ENCODE peak calls at places on chromosomes 1 and 21, in four cellular contexts. V is K562, J is HepG2, D is WTC11. I is an unnamed sample.

GRCh38 chr1:206495493-206496046 is 11.8 kb upstream of the RASSF5 start:
- DNase-seq in V (no peak), J (no peak), D (no peak), I (no peak)

GRCh38 chr1:101235241-101235695 is 1.6 kb upstream of the S1PR1 start:
- DNase-seq in V (no peak), J (no peak), D (no peak), I (no peak)

GRCh38 chr21:43339668-43340067 is 87.3 kb downstream of the SIK1 start:
- DNase-seq in V (no peak), J (no peak), D (no peak), I (no peak)

GRCh38 chr21:16419188-16419874 is 689.5 kb downstream of the USP25 start:
- DNase-seq in V (no peak), J (peak; percentile 12), D (no peak), I (peak; percentile 54)

GRCh38 chr21:21807598-21807903 is 809.3 kb downstream of the NCAM2 start:
- DNase-seq in V (no peak), J (no peak), D (no peak), I (no peak)

GRCh38 chr1:222196736-222197135 is 351.2 kb downstream of the HHIPL2 start:
- DNase-seq in V (no peak), J (no peak), D (no peak), I (no peak)

GRCh38 chr1:173917149-173917548 is at the start of gene SERPINC1:
- DNase-seq in V (no peak), J (peak; percentile 72), D (no peak), I (no peak)

GRCh38 chr1:36175137-36176095 is 19.5 kb downstream of the MAP7D1 start:
- DNase-seq in V (no peak), J (no peak), D (no peak), I (no peak)

GRCh38 chr1:226409392-226409791 is 1.5 kb upstream of the PARP1 start:
- DNase-seq in V (no peak), J (no peak), D (no peak), I (no peak)

GRCh38 chr1:228098323-228098931 is 4.7 kb downstream of the C1orf35 start:
- DNase-seq in V (peak; percentile 29), J (no peak), D (no peak), I (no peak)

GRCh38 chr1:172883387-172883791 is 167.4 kb downstream of the TNFSF18 start:
- DNase-seq in V (no peak), J (no peak), D (no peak), I (no peak)

GRCh38 chr1:196861429-196861828 is 26.4 kb upstream of the CFHR4 start:
- DNase-seq in V (no peak), J (no peak), D (no peak), I (no peak)
- TF ChIP-seq ELF4 in V (no peak), J (no peak), D (no peak), I (no peak)

DNA sequence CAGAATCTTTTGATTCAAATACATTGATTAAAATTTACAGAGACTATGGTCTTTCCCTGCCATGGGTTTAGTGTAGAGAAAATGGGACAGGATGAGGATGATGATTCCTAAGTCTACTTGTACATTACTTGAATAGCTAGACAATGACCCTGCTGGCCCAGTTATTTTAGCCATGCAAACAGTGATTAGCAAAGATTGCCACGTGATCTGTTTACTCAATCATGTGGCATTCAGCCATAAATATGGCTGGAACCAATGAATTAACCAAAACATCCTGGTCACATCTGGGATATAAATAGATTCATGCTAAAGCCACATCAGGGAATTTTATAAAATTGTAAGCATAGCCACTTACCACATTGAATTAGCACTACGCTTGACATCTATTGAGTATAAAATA is 167.3 kb downstream of the PBX1 start:
- DNase-seq in V (no peak), J (no peak), D (no peak), I (no peak)
- TF ChIP-seq ELF4 in V (no peak), J (no peak), D (no peak), I (no peak)

GRCh38 chr1:185053204-185053603 is 7.8 kb downstream of the RNF2 start:
- DNase-seq in V (no peak), J (no peak), D (no peak), I (no peak)
- TF ChIP-seq ELF4 in V (no peak), J (no peak), D (no peak), I (no peak)

GRCh38 chr1:155175281-155175926 is 1.8 kb downstream of the TRIM46 start:
- DNase-seq in V (no peak), J (no peak), D (no peak), I (no peak)

GRCh38 chr1:155175927-155176371 is 2.3 kb downstream of the TRIM46 start:
- DNase-seq in V (no peak), J (no peak), D (no peak), I (no peak)

GRCh38 chr1:155173478-155174333 is at the start of gene TRIM46:
- DNase-seq in V (peak; percentile 64), J (no peak), D (peak; percentile 79), I (peak; percentile 67)

GRCh38 chr1:155172732-155173477 is at the start of gene KRTCAP2:
- DNase-seq in V (peak; percentile 96), J (peak; percentile 93), D (peak; percentile 97), I (peak; percentile 99)

GRCh38 chr1:155174334-155175280 is 958 bp downstream of the TRIM46 start:
- DNase-seq in V (peak; percentile 54), J (no peak), D (peak; percentile 75), I (no peak)
- TF ChIP-seq ELF4 in V (no peak), J (no peak), D (no peak), I (no peak)

GRCh38 chr1:185517808-185518419 is 200.9 kb upstream of the IVNS1ABP start:
- DNase-seq in V (no peak), J (no peak), D (no peak), I (no peak)
- TF ChIP-seq ELF4 in V (no peak), J (no peak), D (no peak), I (no peak)

DNA sequence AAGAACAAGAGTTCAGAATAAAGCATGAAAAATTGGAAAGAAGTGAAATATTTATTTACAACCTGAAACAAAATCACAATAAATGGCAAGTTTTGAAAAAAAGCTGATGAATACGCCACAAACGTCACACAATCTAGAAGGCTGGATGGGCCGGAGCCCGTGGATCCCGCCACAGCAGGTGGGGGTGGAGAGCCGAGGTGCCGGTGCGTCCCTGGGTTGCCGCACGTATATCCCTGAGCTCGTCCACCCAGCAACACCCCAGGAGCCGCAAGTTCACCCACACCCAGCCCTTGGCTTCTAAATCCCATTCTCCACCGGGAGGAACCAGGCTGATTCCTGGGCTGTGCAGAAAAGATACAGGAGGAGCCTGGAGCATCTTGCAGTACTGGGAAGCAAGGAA is 25.6 kb upstream of the TTLL10 start:
- DNase-seq in V (peak; percentile 15), J (no peak), D (no peak), I (no peak)
- TF ChIP-seq ELF4 in V (no peak), J (no peak), D (no peak), I (no peak)